ENCODE peak calls at places on chromosome 20, in six cellular contexts. U is A549, C is mesenchymal stem cell, T is Peyer's patch, L is testis, S is A673. G is an unnamed sample.

GRCh38 chr20:59159091-59159821 is 4.4 kb upstream of the ZNF831 start:
- DNase-seq in L (no peak), S (no peak), T (peak; percentile 70), U (no peak), C (no peak), G (no peak)

GRCh38 chr20:39853664-39854063 is 835.4 kb downstream of the MAFB start:
- DNase-seq in C (peak; percentile 59), L (no peak), S (no peak), T (no peak), U (no peak), G (no peak)

GRCh38 chr20:61300293-61300692 is 48.2 kb downstream of the CDH4 start:
- DNase-seq in L (no peak), C (no peak), T (no peak), U (no peak), S (no peak), G (no peak)

GRCh38 chr20:53177687-53178086 is 205.5 kb downstream of the TSHZ2 start:
- DNase-seq in C (no peak), L (no peak), S (no peak), T (no peak), U (no peak), G (no peak)

GRCh38 chr20:16607364-16608264 is 34.4 kb upstream of the KIF16B start:
- DNase-seq in T (no peak), U (no peak), S (no peak), C (no peak), L (no peak), G (no peak)

GRCh38 chr20:64064145-64064698 is 1.2 kb downstream of the TCEA2 start:
- DNase-seq in L (no peak), C (peak; percentile 40), U (peak; percentile 49), S (no peak), T (no peak), G (no peak)

GRCh38 chr20:62685781-62686555 is 22.7 kb upstream of the NTSR1 start:
- DNase-seq in L (peak; percentile 33), T (peak; percentile 42), C (no peak), S (no peak), U (no peak), G (peak; percentile 29)

GRCh38 chr20:15045246-15045645 is 707.8 kb upstream of the FLRT3 start:
- DNase-seq in C (no peak), L (peak; percentile 65), T (no peak), U (no peak), S (no peak), G (peak; percentile 22)

GRCh38 chr20:58755751-58756524 is 63.3 kb downstream of the NPEPL1 start:
- DNase-seq in T (no peak), U (no peak), S (no peak), C (no peak), L (no peak), G (no peak)

GRCh38 chr20:24960302-24960801 is 11.3 kb downstream of the CST7 start:
- DNase-seq in C (no peak), U (no peak), T (no peak), L (no peak), S (no peak), G (no peak)

GRCh38 chr20:34532320-34532719 is 16.1 kb downstream of the DYNLRB1 start:
- DNase-seq in C (no peak), U (no peak), L (no peak), S (no peak), T (no peak), G (no peak)

GRCh38 chr20:62063981-62064787 is 1.5 kb downstream of the TAF4 start:
- DNase-seq in L (peak; percentile 42), S (no peak), T (no peak), C (peak; percentile 22), U (no peak), G (peak; percentile 58)

GRCh38 chr20:52959125-52959524 is 13.0 kb upstream of the TSHZ2 start:
- DNase-seq in L (no peak), C (peak; percentile 82), T (no peak), U (peak; percentile 20), S (peak; percentile 88), G (no peak)

GRCh38 chr20:51628533-51629398 is 86.2 kb upstream of the NFATC2 start:
- DNase-seq in L (no peak), T (no peak), C (peak; percentile 74), S (no peak), U (no peak), G (no peak)

GRCh38 chr20:17559338-17559737 is 10.5 kb upstream of the DSTN start:
- DNase-seq in S (no peak), L (no peak), T (no peak), C (no peak), U (no peak), G (no peak)

GRCh38 chr20:19433371-19434316 is 221.2 kb downstream of the SLC24A3 start:
- DNase-seq in S (no peak), T (no peak), L (no peak), C (no peak), U (no peak), G (no peak)

GRCh38 chr20:3932277-3933073 is 43.3 kb downstream of the PANK2 start:
- DNase-seq in U (no peak), L (no peak), S (no peak), C (peak; percentile 55), T (no peak), G (no peak)

GRCh38 chr20:61533231-61533631 is 281.2 kb downstream of the CDH4 start:
- DNase-seq in T (no peak), U (no peak), C (no peak), L (no peak), S (no peak), G (no peak)

GRCh38 chr20:13299401-13299800 is 78.3 kb downstream of the ISM1 start:
- DNase-seq in C (no peak), T (no peak), U (no peak), L (no peak), S (no peak), G (no peak)

GRCh38 chr20:37381621-37382538 is 35.9 kb downstream of the SRC start:
- DNase-seq in U (peak; percentile 83), L (no peak), C (no peak), S (no peak), T (no peak), G (no peak)

GRCh38 chr20:62496525-62497218 is 20.9 kb upstream of the GATA5 start:
- DNase-seq in C (no peak), U (no peak), T (peak; percentile 25), S (peak; percentile 38), L (peak; percentile 56), G (no peak)

GRCh38 chr20:39112196-39112743 is 150.1 kb downstream of the DHX35 start:
- DNase-seq in T (no peak), L (peak; percentile 56), U (peak; percentile 66), C (peak; percentile 46), S (peak; percentile 38), G (no peak)

GRCh38 chr20:41231136-41231535 is 86.4 kb downstream of the ZHX3 start:
- DNase-seq in S (no peak), U (no peak), C (no peak), T (no peak), L (no peak), G (no peak)

GRCh38 chr20:41738584-41739193 is 120.5 kb upstream of the CHD6 start:
- DNase-seq in S (peak; percentile 65), U (peak; percentile 52), T (no peak), C (peak; percentile 26), L (peak; percentile 62), G (peak; percentile 41)

GRCh38 chr20:23641936-23642751 is 4.4 kb upstream of the CST3 start:
- DNase-seq in U (no peak), L (peak; percentile 45), C (peak; percentile 93), S (no peak), T (no peak), G (no peak)
- H3K4me1 ChIP-seq in U (peaks cover 4% of the 10 kb centered on the region), L (peaks cover 21% of the 10 kb centered on the region), C (peaks cover 38% of the 10 kb centered on the region), S (no peaks in the 10 kb centered on the region), T (no peaks in the 10 kb centered on the region), G (peaks cover 21% of the 10 kb centered on the region)

GRCh38 chr20:20875716-20876115 is 163.3 kb upstream of the RALGAPA2 start:
- DNase-seq in U (no peak), T (no peak), S (no peak), L (no peak), C (no peak), G (no peak)
- H3K4me1 ChIP-seq in U (no peaks in the 10 kb centered on the region), T (no peaks in the 10 kb centered on the region), S (no peaks in the 10 kb centered on the region), L (no peaks in the 10 kb centered on the region), C (no peaks in the 10 kb centered on the region), G (no peaks in the 10 kb centered on the region)

GRCh38 chr20:45317826-45318225 is 9.7 kb upstream of the MATN4 start:
- DNase-seq in T (no peak), S (no peak), L (no peak), U (no peak), C (no peak), G (no peak)
- H3K4me1 ChIP-seq in T (no peaks in the 10 kb centered on the region), S (peaks cover 7% of the 10 kb centered on the region), L (no peaks in the 10 kb centered on the region), U (no peaks in the 10 kb centered on the region), C (peaks cover 2% of the 10 kb centered on the region), G (no peaks in the 10 kb centered on the region)

GRCh38 chr20:56386219-56386618 is 5.8 kb downstream of the AURKA start:
- DNase-seq in C (no peak), U (no peak), S (no peak), L (no peak), T (no peak), G (no peak)

GRCh38 chr20:56389807-56390206 is 2.2 kb downstream of the AURKA start:
- DNase-seq in C (no peak), T (no peak), S (no peak), U (no peak), L (no peak), G (no peak)

GRCh38 chr20:56391037-56391436 is 978 bp downstream of the AURKA start:
- DNase-seq in T (no peak), U (no peak), C (no peak), L (no peak), S (no peak), G (no peak)

GRCh38 chr20:56391596-56392281 is at the start of gene AURKA:
- DNase-seq in S (peak; percentile 10), L (peak; percentile 23), T (no peak), U (peak; percentile 3), C (peak; percentile 42), G (no peak)

GRCh38 chr20:56388882-56389281 is 3.1 kb downstream of the AURKA start:
- DNase-seq in L (no peak), T (no peak), C (no peak), S (no peak), U (no peak), G (no peak)
- H3K4me1 ChIP-seq in L (peaks cover 12% of the 10 kb centered on the region), T (peaks cover 9% of the 10 kb centered on the region), C (peaks cover 3% of the 10 kb centered on the region), S (peaks cover 20% of the 10 kb centered on the region), U (peaks cover 25% of the 10 kb centered on the region), G (peaks cover 22% of the 10 kb centered on the region)

DNA sequence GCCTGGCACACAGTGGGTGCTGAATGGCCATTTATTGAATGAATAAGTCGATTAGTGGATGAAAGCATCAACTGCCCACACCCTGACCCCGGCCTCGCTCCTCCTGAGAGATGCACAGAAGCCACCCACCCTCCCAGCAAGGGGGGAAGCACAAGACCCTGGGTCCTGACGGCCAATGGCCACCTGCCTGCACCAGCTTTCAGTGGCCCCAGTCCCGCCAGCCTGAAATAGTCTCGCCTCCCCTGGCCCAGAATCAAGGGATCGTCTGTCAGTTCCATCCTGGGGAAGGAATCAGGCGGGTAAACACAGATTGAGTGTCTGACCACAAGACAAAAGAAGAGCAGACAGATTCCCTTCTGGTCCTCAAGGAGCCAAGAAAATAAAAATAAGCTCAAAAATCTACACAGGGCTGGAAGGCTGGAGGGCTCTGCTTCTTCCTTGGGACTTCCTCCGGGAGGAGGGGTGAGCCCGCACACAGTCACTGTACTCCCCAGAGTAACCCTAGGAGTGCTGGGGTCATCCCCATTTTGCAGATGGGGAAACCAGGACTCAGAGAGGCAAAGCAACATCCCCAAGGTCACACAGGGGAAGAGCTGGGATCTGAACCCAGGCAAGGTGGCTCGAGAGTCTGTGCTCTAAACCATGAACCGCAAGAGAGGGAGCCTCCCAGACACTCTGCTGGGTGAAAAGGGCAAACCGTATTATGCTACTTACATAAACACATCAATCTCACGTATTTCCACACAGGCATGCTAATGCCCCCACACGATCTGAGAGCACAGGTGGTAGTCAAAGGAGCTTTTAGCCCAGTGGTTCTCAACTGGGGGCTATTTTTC is 7.8 kb downstream of the PREX1 start:
- DNase-seq in U (no peak), C (no peak), S (no peak), L (no peak), T (no peak), G (no peak)
- H3K4me1 ChIP-seq in U (no peaks in the 10 kb centered on the region), C (peaks cover 19% of the 10 kb centered on the region), S (peaks cover 78% of the 10 kb centered on the region), L (no peaks in the 10 kb centered on the region), T (peaks cover 32% of the 10 kb centered on the region), G (peaks cover 58% of the 10 kb centered on the region)

G was measured in left ventricle myocardium inferior.